ENCODE peak calls at places on chromosome 4, in seven cellular contexts. Y, D, B, N, I, W and V are unnamed samples.

GRCh38 chr4:12586607-12587006 is 897.5 kb downstream of the RAB28 start:
- DNase-seq in Y (no peak), D (no peak), B (no peak), N (no peak), I (no peak), W (no peak), V (no peak)

GRCh38 chr4:36551697-36552214 is 270.3 kb downstream of the DTHD1 start:
- DNase-seq in Y (peak; percentile 42), D (no peak), B (peak; percentile 67), N (no peak), I (peak; percentile 93), W (no peak), V (no peak)

GRCh38 chr4:145279122-145279960 is 99.0 kb upstream of the OTUD4 start:
- DNase-seq in Y (no peak), D (peak; percentile 94), B (no peak), N (no peak), I (peak; percentile 94), W (no peak), V (no peak)

GRCh38 chr4:165299399-165300060 is 27.9 kb upstream of the MSMO1 start:
- DNase-seq in Y (no peak), D (no peak), B (no peak), N (no peak), I (no peak), W (no peak), V (no peak)

GRCh38 chr4:66927937-66928336 is 617.4 kb downstream of the CENPC start:
- DNase-seq in Y (no peak), D (no peak), B (no peak), N (no peak), I (no peak), W (no peak), V (no peak)

GRCh38 chr4:858831-859451 is 33.0 kb upstream of the CPLX1 start:
- DNase-seq in Y (no peak), D (no peak), B (no peak), N (peak; percentile 9), I (no peak), W (no peak), V (no peak)

GRCh38 chr4:93359609-93360008 is 468.9 kb upstream of the ATOH1 start:
- DNase-seq in Y (no peak), D (no peak), B (no peak), N (no peak), I (no peak), W (no peak), V (no peak)

GRCh38 chr4:73864365-73864764 is 4.8 kb upstream of the CXCL1 start:
- DNase-seq in Y (no peak), D (no peak), B (no peak), N (no peak), I (peak; percentile 59), W (no peak), V (peak; percentile 31)

GRCh38 chr4:151098191-151098590 is 1.2 kb upstream of the RPS3A start:
- DNase-seq in Y (no peak), D (no peak), B (peak; percentile 43), N (no peak), I (no peak), W (no peak), V (peak; percentile 36)

GRCh38 chr4:124596811-124597210 is 115.7 kb downstream of the ANKRD50 start:
- DNase-seq in Y (no peak), D (no peak), B (no peak), N (no peak), I (no peak), W (no peak), V (no peak)

GRCh38 chr4:24625091-24625490 is 40.7 kb upstream of the DHX15 start:
- DNase-seq in Y (no peak), D (no peak), B (no peak), N (no peak), I (peak; percentile 80), W (no peak), V (no peak)

GRCh38 chr4:138398297-138398696 is 156.1 kb upstream of the SLC7A11 start:
- DNase-seq in Y (no peak), D (no peak), B (no peak), N (no peak), I (peak; percentile 2), W (no peak), V (no peak)

GRCh38 chr4:112563431-112564200 is 47.6 kb upstream of the NEUROG2 start:
- DNase-seq in Y (no peak), D (no peak), B (no peak), N (no peak), I (no peak), W (no peak), V (no peak)

GRCh38 chr4:100189820-100190642 is at the start of gene DDIT4L:
- DNase-seq in Y (peak; percentile 15), D (peak; percentile 40), B (peak; percentile 9), N (peak; percentile 37), I (peak; percentile 10), W (peak; percentile 67), V (peak; percentile 46)

GRCh38 chr4:15758294-15758693 is 19.8 kb upstream of the CD38 start:
- DNase-seq in Y (no peak), D (no peak), B (no peak), N (no peak), I (no peak), W (no peak), V (no peak)

GRCh38 chr4:67714955-67715354 is 14.0 kb upstream of the UBA6 start:
- DNase-seq in Y (no peak), D (no peak), B (no peak), N (no peak), I (no peak), W (no peak), V (no peak)

GRCh38 chr4:836781-837301 is 10.9 kb upstream of the CPLX1 start:
- DNase-seq in Y (no peak), D (no peak), B (no peak), N (peak; percentile 13), I (no peak), W (no peak), V (no peak)

GRCh38 chr4:44118971-44119680 is 329.5 kb downstream of the KCTD8 start:
- DNase-seq in Y (no peak), D (peak; percentile 18), B (no peak), N (no peak), I (peak; percentile 63), W (no peak), V (no peak)

GRCh38 chr4:112284662-112285411 is 867 bp downstream of the TIFA start:
- DNase-seq in Y (no peak), D (no peak), B (no peak), N (no peak), I (no peak), W (no peak), V (peak; percentile 26)

GRCh38 chr4:2411786-2412510 is 6.5 kb downstream of the ZFYVE28 start:
- DNase-seq in Y (no peak), D (no peak), B (peak; percentile 58), N (no peak), I (no peak), W (no peak), V (peak; percentile 72)

GRCh38 chr4:74948279-74948678 is 15.4 kb downstream of the PARM1 start:
- DNase-seq in Y (no peak), D (no peak), B (no peak), N (no peak), I (no peak), W (no peak), V (no peak)

GRCh38 chr4:18691431-18692200 is 670.1 kb upstream of the LCORL start:
- DNase-seq in Y (no peak), D (no peak), B (no peak), N (no peak), I (no peak), W (no peak), V (no peak)

GRCh38 chr4:185559913-185560281 is 24.6 kb upstream of the PDLIM3 start:
- DNase-seq in Y (no peak), D (peak; percentile 59), B (no peak), N (no peak), I (peak; percentile 91), W (no peak), V (no peak)

GRCh38 chr4:678765-679481 is 4.6 kb downstream of the MYL5 start:
- DNase-seq in Y (no peak), D (no peak), B (no peak), N (no peak), I (no peak), W (no peak), V (no peak)

GRCh38 chr4:70688795-70689231 is 481 bp downstream of the UTP3 start:
- DNase-seq in Y (no peak), D (no peak), B (no peak), N (no peak), I (no peak), W (no peak), V (no peak)

GRCh38 chr4:148311493-148311892 is 130.7 kb downstream of the NR3C2 start:
- DNase-seq in Y (no peak), D (peak; percentile 1), B (no peak), N (no peak), I (no peak), W (no peak), V (no peak)

GRCh38 chr4:82500106-82500738 is 61.6 kb downstream of the TMEM150C start:
- DNase-seq in Y (no peak), D (peak; percentile 37), B (no peak), N (no peak), I (peak; percentile 52), W (no peak), V (no peak)

GRCh38 chr4:101420661-101421060 is 73.3 kb upstream of the PPP3CA start:
- DNase-seq in Y (no peak), D (peak; percentile 16), B (no peak), N (no peak), I (peak; percentile 61), W (no peak), V (no peak)

GRCh38 chr4:70863099-70863790 is 23.6 kb upstream of the GRSF1 start:
- DNase-seq in Y (no peak), D (no peak), B (peak; percentile 35), N (no peak), I (peak; percentile 43), W (no peak), V (peak; percentile 28)

GRCh38 chr4:38015886-38016515 is 55.8 kb downstream of the PTTG2 start:
- DNase-seq in Y (no peak), D (no peak), B (no peak), N (no peak), I (no peak), W (no peak), V (no peak)

GRCh38 chr4:184097240-184097619 is 120.4 kb downstream of the ENPP6 start:
- DNase-seq in Y (no peak), D (peak; percentile 35), B (peak; percentile 49), N (no peak), I (no peak), W (no peak), V (peak; percentile 28)
- TF ChIP-seq CTCF in Y (peak; percentile 31), D (peak; percentile 35), B (peak; percentile 26), N (no peak), I (no peak), W (no peak), V (no peak)

GRCh38 chr4:5018096-5018495 is 1.2 kb downstream of the CYTL1 start:
- DNase-seq in Y (no peak), D (no peak), B (no peak), N (no peak), I (no peak), W (no peak), V (no peak)
- TF ChIP-seq CTCF in Y (peak; percentile 27), D (peak; percentile 5), B (no peak), N (no peak), I (no peak), W (peak; percentile 54), V (no peak)

GRCh38 chr4:3677671-3678070 is 88.5 kb upstream of the ADRA2C start:
- DNase-seq in Y (no peak), D (no peak), B (no peak), N (peak; percentile 18), I (no peak), W (no peak), V (no peak)
- TF ChIP-seq CTCF in Y (peak; percentile 27), D (no peak), B (no peak), N (no peak), I (no peak), W (no peak), V (no peak)

GRCh38 chr4:85228264-85228663 is 246.7 kb upstream of the ARHGAP24 start:
- DNase-seq in Y (no peak), D (no peak), B (no peak), N (no peak), I (no peak), W (no peak), V (no peak)
- TF ChIP-seq CTCF in Y (peak; percentile 28), D (no peak), B (peak; percentile 53), N (no peak), I (no peak), W (peak; percentile 27), V (no peak)